ENCODE peak calls at places on chromosomes 12 and 14, in four cellular contexts. G, Z, W and T are unnamed samples.
A peak's percentile ranks its signal among the peaks of the same experiment; 100 is the strongest.

GRCh38 chr14:61260939-61261776 is 20.0 kb downstream of the TMEM30B start:
- DNase-seq in G (no peak), Z (peak; percentile 80), W (peak; percentile 82), T (no peak)

GRCh38 chr12:104941454-104941853 is 16.6 kb downstream of the SLC41A2 start:
- DNase-seq in G (no peak), Z (no peak), W (no peak), T (no peak)

GRCh38 chr12:110743571-110744093 is 941 bp upstream of the PPP1CC start:
- DNase-seq in G (no peak), Z (no peak), W (peak; percentile 24), T (no peak)

GRCh38 chr12:6424008-6424347 is 20.8 kb upstream of the CD27 start:
- DNase-seq in G (no peak), Z (no peak), W (no peak), T (no peak)

GRCh38 chr12:14955876-14956811 is 5.3 kb downstream of the ARHGDIB start:
- DNase-seq in G (peak; percentile 55), Z (no peak), W (no peak), T (no peak)

GRCh38 chr12:2614341-2614740 is 180.4 kb upstream of the FKBP4 start:
- DNase-seq in G (no peak), Z (no peak), W (no peak), T (no peak)

GRCh38 chr14:103538291-103539055 is 9.5 kb downstream of the TRMT61A start:
- DNase-seq in G (no peak), Z (no peak), W (no peak), T (no peak)

GRCh38 chr14:61025239-61026223 is 44.5 kb downstream of the SLC38A6 start:
- DNase-seq in G (peak; percentile 49), Z (peak; percentile 65), W (peak; percentile 75), T (peak; percentile 5)

GRCh38 chr14:102927878-102928411 is 5.5 kb downstream of the AMN start:
- DNase-seq in G (no peak), Z (no peak), W (no peak), T (no peak)

GRCh38 chr14:85084344-85084743 is 445.6 kb upstream of the FLRT2 start:
- DNase-seq in G (no peak), Z (no peak), W (no peak), T (no peak)

GRCh38 chr14:24311837-24312615 is 724 bp downstream of the LTB4R start:
- DNase-seq in G (no peak), Z (no peak), W (no peak), T (no peak)

GRCh38 chr14:92496458-92496857 is 17.1 kb upstream of the RIN3 start:
- DNase-seq in G (no peak), Z (no peak), W (no peak), T (no peak)

GRCh38 chr12:19451196-19451595 is 11.9 kb downstream of the AEBP2 start:
- DNase-seq in G (no peak), Z (no peak), W (no peak), T (no peak)

GRCh38 chr14:74905595-74906142 is 17.4 kb downstream of the RPS6KL1 start:
- DNase-seq in G (peak; percentile 34), Z (no peak), W (peak; percentile 20), T (no peak)

GRCh38 chr12:57735952-57736742 is 2.4 kb downstream of the AGAP2 start:
- DNase-seq in G (no peak), Z (no peak), W (peak; percentile 15), T (no peak)

GRCh38 chr14:61211476-61212262 is 69.5 kb downstream of the TMEM30B start:
- DNase-seq in G (no peak), Z (no peak), W (no peak), T (no peak)

GRCh38 chr12:110679201-110679600 is 9.7 kb downstream of the HVCN1 start:
- DNase-seq in G (no peak), Z (no peak), W (no peak), T (no peak)

GRCh38 chr12:105476616-105477015 is 146.1 kb downstream of the C12orf75 start:
- DNase-seq in G (peak; percentile 80), Z (no peak), W (no peak), T (no peak)

GRCh38 chr14:61110683-61111082 is 129.6 kb downstream of the SLC38A6 start:
- DNase-seq in G (no peak), Z (no peak), W (no peak), T (no peak)

GRCh38 chr12:99352269-99352668 is 295.3 kb upstream of the GARIN6 start:
- DNase-seq in G (no peak), Z (no peak), W (no peak), T (no peak)

GRCh38 chr12:31387466-31387865 is 61.5 kb upstream of the SINHCAF start:
- DNase-seq in G (no peak), Z (no peak), W (no peak), T (no peak)

GRCh38 chr12:48442191-48442828 is 30.0 kb upstream of the ANP32D start:
- DNase-seq in G (no peak), Z (no peak), W (no peak), T (no peak)

GRCh38 chr12:123696641-123697040 is 15.5 kb upstream of the ATP6V0A2 start:
- DNase-seq in G (no peak), Z (no peak), W (no peak), T (no peak)

GRCh38 chr12:57602544-57602943 is 2.1 kb upstream of the DTX3 start:
- DNase-seq in G (no peak), Z (no peak), W (no peak), T (no peak)

GRCh38 chr14:72544615-72545387 is 349.1 kb downstream of the DPF3 start:
- DNase-seq in G (no peak), Z (no peak), W (peak; percentile 43), T (no peak)

GRCh38 chr12:91858186-91858585 is 287.5 kb downstream of the BTG1 start:
- DNase-seq in G (no peak), Z (no peak), W (no peak), T (no peak)

GRCh38 chr12:91851741-91852477 is 293.7 kb downstream of the BTG1 start:
- DNase-seq in G (no peak), Z (no peak), W (no peak), T (no peak)

GRCh38 chr12:91854725-91855124 is 290.9 kb downstream of the BTG1 start:
- DNase-seq in G (no peak), Z (no peak), W (no peak), T (no peak)

GRCh38 chr12:91852646-91853045 is 293.0 kb downstream of the BTG1 start:
- DNase-seq in G (no peak), Z (no peak), W (no peak), T (no peak)

GRCh38 chr12:91853350-91854127 is 292.1 kb downstream of the BTG1 start:
- DNase-seq in G (no peak), Z (no peak), W (no peak), T (no peak)
- H3K27ac ChIP-seq in G (no peak overlapping the region), Z (no peak overlapping the region), W (no peak overlapping the region), T (no peak overlapping the region)

DNA sequence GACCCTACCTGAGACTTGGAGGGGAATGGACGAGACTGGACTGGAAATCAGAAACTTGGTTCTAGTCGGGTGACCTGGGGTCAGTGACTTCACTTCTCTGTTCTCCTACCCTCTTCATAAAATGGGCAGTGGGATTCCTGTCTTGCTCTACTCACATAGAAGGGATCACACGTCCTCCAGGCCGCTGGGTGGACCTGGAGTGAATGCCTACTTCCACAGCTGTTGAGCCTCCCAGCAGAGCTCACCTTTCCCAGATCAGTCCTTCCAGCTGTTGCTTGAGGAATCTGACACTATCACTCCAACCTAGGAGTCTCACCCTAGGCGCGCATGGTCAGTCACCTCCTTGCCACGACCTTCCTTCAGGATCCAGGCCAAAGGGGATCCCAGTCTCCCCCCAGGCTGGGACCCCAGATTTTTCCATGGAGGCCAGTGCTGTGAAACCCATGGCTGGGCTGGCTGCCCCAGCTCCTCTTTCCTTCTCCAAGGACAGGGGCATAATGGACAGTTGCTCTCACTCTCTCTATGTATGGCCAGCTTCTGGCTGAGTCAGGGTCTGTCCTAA is 641 bp downstream of the ACVRL1 start:
- DNase-seq in G (no peak), Z (no peak), W (no peak), T (no peak)
- H2AFZ ChIP-seq in G (no peak overlapping the region), Z (peak overlapping the region; percentile 78), W (peak overlapping the region; percentile 13), T (no peak overlapping the region)

DNA sequence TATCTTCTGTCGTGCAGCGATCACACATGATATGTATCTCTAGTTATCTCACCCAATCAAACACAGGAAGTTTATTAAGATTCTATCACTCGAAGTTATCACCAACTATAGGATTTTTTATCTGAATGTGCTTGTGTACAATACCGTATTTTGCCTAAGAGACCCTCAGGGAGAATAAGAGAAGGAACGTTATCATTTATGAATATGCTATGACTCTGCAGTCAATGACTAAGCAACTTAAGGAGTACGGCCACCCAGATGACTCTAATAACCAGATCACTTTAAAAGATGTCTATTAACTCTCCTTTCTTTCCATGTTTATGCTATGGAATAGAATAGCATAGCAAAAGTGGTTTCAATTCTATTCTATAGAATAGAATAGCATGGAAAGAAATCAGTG is 486.4 kb downstream of the BCL11B start:
- DNase-seq in G (no peak), Z (no peak), W (no peak), T (no peak)
- H4K20me1 ChIP-seq in G (no peaks in the 10 kb centered on the region), Z (no peaks in the 10 kb centered on the region), W (no peaks in the 10 kb centered on the region), T (no peaks in the 10 kb centered on the region)

GRCh38 chr14:69606258-69606657 is 5.1 kb upstream of the SUSD6 start:
- DNase-seq in G (no peak), Z (no peak), W (no peak), T (no peak)
- H3K27ac ChIP-seq in G (no peak overlapping the region), Z (no peak overlapping the region), W (no peak overlapping the region), T (no peak overlapping the region)